ENCODE peak calls at places on chromosome 14, in seven cellular contexts. I is right cardiac atrium, P is AG04450, M is Peyer's patch, N is breast epithelium, T is sigmoid colon, A is A673. C is an unnamed sample.

GRCh38 chr14:95498622-95499353 is 17.7 kb downstream of the SYNE3 start:
- DNase-seq in I (peak; percentile 72), P (no peak), M (no peak), N (no peak), T (no peak), A (no peak), C (peak; percentile 76)

GRCh38 chr14:55152052-55152753 is 23.2 kb downstream of the LGALS3 start:
- DNase-seq in I (no peak), P (no peak), M (no peak), N (no peak), T (no peak), A (no peak), C (no peak)

GRCh38 chr14:59120931-59121330 is 67.5 kb upstream of the DAAM1 start:
- DNase-seq in I (no peak), P (no peak), M (no peak), N (no peak), T (no peak), A (no peak), C (no peak)

GRCh38 chr14:76589246-76589645 is 172.0 kb upstream of the VASH1 start:
- DNase-seq in I (no peak), P (no peak), M (no peak), N (no peak), T (no peak), A (no peak), C (no peak)

GRCh38 chr14:77862154-77862783 is 62.4 kb downstream of the ADCK1 start:
- DNase-seq in I (peak; percentile 91), P (peak; percentile 6), M (peak; percentile 88), N (peak; percentile 35), T (peak; percentile 74), A (peak; percentile 67), C (peak; percentile 41)

GRCh38 chr14:36293824-36294223 is 26.6 kb downstream of the MBIP start:
- DNase-seq in I (no peak), P (no peak), M (no peak), N (no peak), T (no peak), A (no peak), C (no peak)

GRCh38 chr14:89813485-89814080 is 140.9 kb downstream of the EFCAB11 start:
- DNase-seq in I (no peak), P (peak; percentile 86), M (no peak), N (no peak), T (no peak), A (no peak), C (no peak)

GRCh38 chr14:96253140-96253539 is 2.9 kb upstream of the BDKRB1 start:
- DNase-seq in I (no peak), P (peak; percentile 93), M (no peak), N (no peak), T (peak; percentile 82), A (peak; percentile 53), C (no peak)

GRCh38 chr14:73747386-73748211 is 33.4 kb upstream of the PNMA1 start:
- DNase-seq in I (no peak), P (no peak), M (no peak), N (no peak), T (no peak), A (no peak), C (no peak)

GRCh38 chr14:87840906-87841305 is 152.1 kb downstream of the GALC start:
- DNase-seq in I (no peak), P (no peak), M (no peak), N (no peak), T (no peak), A (no peak), C (no peak)

GRCh38 chr14:104924421-104925213 is at the start of gene PLD4:
- DNase-seq in I (no peak), P (no peak), M (no peak), N (no peak), T (peak; percentile 26), A (no peak), C (no peak)

GRCh38 chr14:89000007-89000942 is 175.8 kb downstream of the TTC8 start:
- DNase-seq in I (no peak), P (peak; percentile 88), M (peak; percentile 60), N (no peak), T (no peak), A (peak; percentile 46), C (peak; percentile 56)

DNA sequence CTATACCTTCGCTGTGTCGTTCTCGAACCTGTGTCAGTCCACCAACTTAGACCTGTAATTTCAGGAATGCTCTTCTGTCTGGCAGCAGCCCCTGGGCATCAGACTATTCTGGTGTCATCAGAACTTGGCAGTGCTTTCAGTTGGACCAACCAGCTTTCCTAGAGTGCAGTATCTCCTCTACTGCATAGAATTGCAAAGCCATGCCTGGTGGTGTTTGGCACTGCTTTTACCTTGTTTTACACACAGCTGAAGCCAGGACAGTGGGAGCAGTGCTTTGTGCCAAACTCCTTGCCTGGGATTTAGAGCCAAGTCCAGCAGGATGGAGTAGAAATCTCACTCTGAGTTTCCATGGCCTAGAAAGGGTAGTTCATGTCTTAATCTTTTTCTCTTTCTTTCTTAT is 1.5 kb downstream of the FLVCR2 start:
- DNase-seq in I (no peak), P (no peak), M (no peak), N (peak; percentile 30), T (peak; percentile 37), A (no peak), C (no peak)
- H3K4me3 ChIP-seq in I (peak overlapping the region; percentile 53), P (no peak overlapping the region), M (no peak overlapping the region), N (peak overlapping the region; percentile 70), T (no peak overlapping the region), A (no peak overlapping the region), C (no peak overlapping the region)

GRCh38 chr14:34931206-34931605 is 51.6 kb upstream of the SRP54 start:
- DNase-seq in I (no peak), P (no peak), M (no peak), N (no peak), T (no peak), A (no peak), C (peak; percentile 40)
- H3K27ac ChIP-seq in I (no peak overlapping the region), P (no peak overlapping the region), M (peak overlapping the region; percentile 11), N (no peak overlapping the region), T (no peak overlapping the region), A (no peak overlapping the region), C (peak overlapping the region; percentile 55)

GRCh38 chr14:23379331-23380196 is 2.7 kb downstream of the CMTM5 start:
- DNase-seq in I (peak; percentile 90), P (no peak), M (peak; percentile 77), N (peak; percentile 62), T (no peak), A (peak; percentile 50), C (peak; percentile 74)
- H3K27me3 ChIP-seq in I (no peaks in the 10 kb centered on the region), P (peaks cover 46% of the 10 kb centered on the region), M (no peaks in the 10 kb centered on the region), N (no peaks in the 10 kb centered on the region), T (no peaks in the 10 kb centered on the region), A (no peaks in the 10 kb centered on the region), C (no peaks in the 10 kb centered on the region)

DNA sequence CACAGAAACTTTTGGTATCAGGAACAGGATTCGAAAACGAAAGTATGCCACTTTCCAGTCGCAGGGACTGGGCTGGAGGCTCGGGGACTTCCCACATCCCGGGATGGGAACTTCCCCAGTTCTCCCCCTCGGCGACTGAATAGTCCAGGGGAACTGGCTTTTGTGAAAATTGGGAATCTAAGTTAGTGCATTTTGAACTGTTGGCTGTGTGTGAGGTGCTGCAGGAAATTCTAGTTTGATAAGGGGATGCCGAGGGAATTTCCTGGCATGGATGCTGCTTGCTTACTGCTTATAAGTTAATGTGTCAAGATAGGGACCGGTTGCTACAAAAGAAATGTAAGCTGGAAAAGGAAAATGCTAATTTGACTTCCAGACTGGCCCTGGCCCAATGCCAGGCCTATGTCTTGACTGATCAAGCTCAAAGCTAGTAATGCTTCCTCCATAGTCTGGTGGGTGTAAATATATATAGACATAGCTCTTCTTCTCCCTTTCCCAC is 73.4 kb upstream of the EIF5 start:
- DNase-seq in I (peak; percentile 82), P (no peak), M (peak; percentile 72), N (peak; percentile 43), T (peak; percentile 74), A (peak; percentile 45), C (peak; percentile 82)
- H3K4me3 ChIP-seq in I (peak overlapping the region; percentile 62), P (peak overlapping the region; percentile 55), M (peak overlapping the region; percentile 11), N (peak overlapping the region; percentile 76), T (peak overlapping the region; percentile 27), A (peak overlapping the region; percentile 41), C (no peak overlapping the region)

DNA sequence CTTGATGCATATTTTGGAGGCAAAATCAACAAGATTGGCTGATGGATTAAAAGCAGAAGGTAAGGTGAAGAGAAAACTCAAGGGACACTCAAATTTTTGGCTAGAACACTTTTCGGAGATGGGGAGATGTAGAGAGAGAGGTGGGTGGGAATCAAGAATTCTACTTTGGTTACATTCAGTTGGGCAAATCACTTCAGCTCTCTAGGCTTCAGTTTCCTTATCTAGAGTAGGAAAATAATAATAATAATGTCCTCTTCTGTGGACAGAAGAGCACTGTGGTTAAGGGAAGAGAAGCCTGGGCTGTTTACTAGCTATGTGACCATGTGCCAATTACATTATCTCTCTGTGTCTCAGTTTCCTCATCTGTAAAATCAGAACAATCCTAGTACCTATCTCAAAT is 23.4 kb upstream of the DHRS2 start:
- DNase-seq in I (no peak), P (no peak), M (no peak), N (no peak), T (no peak), A (no peak), C (no peak)
- H3K27ac ChIP-seq in I (no peak overlapping the region), P (no peak overlapping the region), M (no peak overlapping the region), N (no peak overlapping the region), T (no peak overlapping the region), A (no peak overlapping the region), C (no peak overlapping the region)

GRCh38 chr14:53341324-53341723 is 188.2 kb upstream of the DDHD1 start:
- DNase-seq in I (no peak), P (no peak), M (no peak), N (no peak), T (no peak), A (no peak), C (no peak)

DNA sequence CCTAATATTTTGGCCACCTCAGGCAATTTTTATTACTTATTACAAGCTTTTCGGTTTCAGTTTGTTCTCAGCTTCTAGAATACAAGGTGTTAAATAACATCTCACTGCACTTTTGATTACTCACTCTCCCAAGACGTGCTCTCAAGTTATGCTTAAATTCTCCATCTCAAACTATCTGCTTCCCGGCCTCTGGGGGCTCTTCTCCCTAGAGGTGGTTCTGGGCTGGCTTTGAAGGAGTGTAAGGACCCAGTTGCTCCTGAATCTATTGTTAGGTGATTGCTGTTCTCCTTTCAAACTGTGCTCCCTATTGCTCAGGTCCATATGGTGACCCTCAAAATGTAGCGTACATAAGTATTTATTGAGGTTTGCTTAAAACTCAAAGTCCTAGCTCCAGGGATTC is 193.9 kb upstream of the DDHD1 start:
- DNase-seq in I (no peak), P (no peak), M (no peak), N (no peak), T (no peak), A (no peak), C (no peak)
- H3K27me3 ChIP-seq in I (no peaks in the 10 kb centered on the region), P (no peaks in the 10 kb centered on the region), M (no peaks in the 10 kb centered on the region), N (no peaks in the 10 kb centered on the region), T (no peaks in the 10 kb centered on the region), A (no peaks in the 10 kb centered on the region), C (no peaks in the 10 kb centered on the region)

GRCh38 chr14:81169267-81169666 is 51.5 kb downstream of the GTF2A1 start:
- DNase-seq in I (no peak), P (no peak), M (no peak), N (no peak), T (no peak), A (no peak), C (no peak)
- H3K4me3 ChIP-seq in I (peak overlapping the region; percentile 65), P (peak overlapping the region; percentile 78), M (no peak overlapping the region), N (peak overlapping the region; percentile 84), T (no peak overlapping the region), A (peak overlapping the region; percentile 63), C (peak overlapping the region; percentile 71)

C was measured in small intestine.